ENCODE peak calls at places on chromosomes 6 and 20, in seven cellular contexts. U is heart left ventricle, X is left ventricle myocardium superior, V is body of pancreas, W is AG09319, Y is hypothalamus, A is SK-MEL-5. O is an unnamed sample.
A peak's percentile ranks its signal among the peaks of the same experiment; 100 is the strongest.

GRCh38 chr20:59360934-59361333 is 60.5 kb downstream of the EDN3 start:
- DNase-seq in U (no peak), X (no peak), V (no peak), W (no peak), Y (no peak), A (no peak), O (no peak)

GRCh38 chr20:48983423-48984400 is 62.2 kb downstream of the ARFGEF2 start:
- DNase-seq in U (peak; percentile 58), X (peak; percentile 35), V (peak; percentile 80), W (peak; percentile 23), Y (no peak), A (no peak), O (peak; percentile 28)

GRCh38 chr20:41169791-41170351 is 32.5 kb downstream of the PLCG1 start:
- DNase-seq in U (peak; percentile 29), X (peak; percentile 18), V (no peak), W (no peak), Y (no peak), A (no peak), O (no peak)

GRCh38 chr6:15245361-15246216 is at the start of gene JARID2:
- DNase-seq in U (peak; percentile 99), X (peak; percentile 99), V (peak; percentile 100), W (peak; percentile 97), Y (peak; percentile 96), A (peak; percentile 100), O (peak; percentile 85)

GRCh38 chr6:36758516-36759176 is 61.0 kb downstream of the RAB44 start:
- DNase-seq in U (no peak), X (no peak), V (peak; percentile 67), W (no peak), Y (no peak), A (no peak), O (no peak)

GRCh38 chr6:20400476-20401402 is 940 bp upstream of the E2F3 start:
- DNase-seq in U (peak; percentile 73), X (peak; percentile 45), V (peak; percentile 77), W (no peak), Y (no peak), A (peak; percentile 88), O (no peak)

GRCh38 chr6:112620832-112621569 is 273.9 kb downstream of the RFPL4B start:
- DNase-seq in U (no peak), X (no peak), V (no peak), W (no peak), Y (no peak), A (no peak), O (no peak)

GRCh38 chr20:36367370-36367745 is 61.2 kb downstream of the DLGAP4 start:
- DNase-seq in U (no peak), X (no peak), V (no peak), W (no peak), Y (no peak), A (no peak), O (no peak)

GRCh38 chr6:117329926-117330325 is 64.6 kb downstream of the VGLL2 start:
- DNase-seq in U (no peak), X (no peak), V (no peak), W (no peak), Y (no peak), A (no peak), O (no peak)

GRCh38 chr6:75863784-75864183 is 114.7 kb downstream of the MYO6 start:
- DNase-seq in U (no peak), X (no peak), V (no peak), W (no peak), Y (no peak), A (no peak), O (no peak)

GRCh38 chr20:25544760-25545159 is 40.6 kb downstream of the NINL start:
- DNase-seq in U (no peak), X (no peak), V (no peak), W (no peak), Y (no peak), A (no peak), O (no peak)

GRCh38 chr6:40419881-40420705 is 167.1 kb downstream of the LRFN2 start:
- DNase-seq in U (no peak), X (no peak), V (no peak), W (no peak), Y (no peak), A (no peak), O (no peak)

GRCh38 chr20:2101935-2102584 is 433 bp downstream of the STK35 start:
- DNase-seq in U (peak; percentile 94), X (peak; percentile 95), V (peak; percentile 92), W (peak; percentile 87), Y (peak; percentile 91), A (peak; percentile 93), O (no peak)

O was measured in BJ.